ENCODE peak calls at places on chromosomes 16 and 17, in nine cellular contexts. One of them, this sample, is unnamed.

GRCh38 chr17:58083491-58084316 is 485 bp downstream of the DYNLL2 start:
- DNase-seq in skeletal muscle cell: no peak
- DNase-seq in NCI-H510A treated with DMSO at 0.1 percent for 48 hours: peak; percentile 33
- DNase-seq in heart left ventricle: peak; percentile 84
- DNase-seq in dorsolateral prefrontal cortex: peak; percentile 58
- DNase-seq in stomach: peak; percentile 64
- DNase-seq in mucosa of descending colon: peak; percentile 85
- DNase-seq in CD8-positive, alpha-beta memory T cell: peak; percentile 85
- DNase-seq in M059J: peak; percentile 60
- DNase-seq in this sample: peak; percentile 78

GRCh38 chr17:65589321-65589720 is 27.9 kb upstream of the AXIN2 start:
- DNase-seq in CD8-positive, alpha-beta memory T cell: no peak
- DNase-seq in mucosa of descending colon: no peak
- DNase-seq in dorsolateral prefrontal cortex: no peak
- DNase-seq in stomach: no peak
- DNase-seq in heart left ventricle: no peak
- DNase-seq in M059J: no peak
- DNase-seq in NCI-H510A treated with DMSO at 0.1 percent for 48 hours: no peak
- DNase-seq in skeletal muscle cell: no peak
- DNase-seq in this sample: no peak

GRCh38 chr17:17231621-17232302 is 5.2 kb downstream of the FLCN start:
- DNase-seq in heart left ventricle: no peak
- DNase-seq in mucosa of descending colon: no peak
- DNase-seq in M059J: no peak
- DNase-seq in CD8-positive, alpha-beta memory T cell: no peak
- DNase-seq in NCI-H510A treated with DMSO at 0.1 percent for 48 hours: no peak
- DNase-seq in dorsolateral prefrontal cortex: no peak
- DNase-seq in stomach: no peak
- DNase-seq in skeletal muscle cell: no peak
- DNase-seq in this sample: no peak

GRCh38 chr17:45287526-45288264 is 25.8 kb upstream of the SPATA32 start:
- DNase-seq in M059J: no peak
- DNase-seq in stomach: no peak
- DNase-seq in heart left ventricle: no peak
- DNase-seq in mucosa of descending colon: no peak
- DNase-seq in NCI-H510A treated with DMSO at 0.1 percent for 48 hours: peak; percentile 16
- DNase-seq in dorsolateral prefrontal cortex: no peak
- DNase-seq in skeletal muscle cell: no peak
- DNase-seq in CD8-positive, alpha-beta memory T cell: no peak
- DNase-seq in this sample: no peak

GRCh38 chr16:19210175-19210924 is 42.3 kb downstream of the SYT17 start:
- DNase-seq in CD8-positive, alpha-beta memory T cell: no peak
- DNase-seq in M059J: peak; percentile 66
- DNase-seq in skeletal muscle cell: no peak
- DNase-seq in dorsolateral prefrontal cortex: no peak
- DNase-seq in NCI-H510A treated with DMSO at 0.1 percent for 48 hours: no peak
- DNase-seq in mucosa of descending colon: no peak
- DNase-seq in stomach: peak; percentile 29
- DNase-seq in heart left ventricle: no peak
- DNase-seq in this sample: no peak

GRCh38 chr17:39835038-39835786 is 28.9 kb downstream of the IKZF3 start:
- DNase-seq in skeletal muscle cell: no peak
- DNase-seq in dorsolateral prefrontal cortex: no peak
- DNase-seq in CD8-positive, alpha-beta memory T cell: no peak
- DNase-seq in stomach: no peak
- DNase-seq in M059J: no peak
- DNase-seq in heart left ventricle: no peak
- DNase-seq in mucosa of descending colon: no peak
- DNase-seq in NCI-H510A treated with DMSO at 0.1 percent for 48 hours: no peak
- DNase-seq in this sample: no peak

GRCh38 chr17:11598274-11599221 is at the start of gene DNAH9:
- DNase-seq in dorsolateral prefrontal cortex: peak; percentile 93
- DNase-seq in CD8-positive, alpha-beta memory T cell: no peak
- DNase-seq in stomach: peak; percentile 98
- DNase-seq in skeletal muscle cell: peak; percentile 4
- DNase-seq in heart left ventricle: peak; percentile 98
- DNase-seq in NCI-H510A treated with DMSO at 0.1 percent for 48 hours: no peak
- DNase-seq in mucosa of descending colon: peak; percentile 96
- DNase-seq in M059J: peak; percentile 35
- DNase-seq in this sample: no peak

GRCh38 chr16:83925095-83925905 is 26.4 kb downstream of the MLYCD start:
- DNase-seq in skeletal muscle cell: no peak
- DNase-seq in mucosa of descending colon: peak; percentile 26
- DNase-seq in stomach: no peak
- DNase-seq in dorsolateral prefrontal cortex: no peak
- DNase-seq in heart left ventricle: peak; percentile 21
- DNase-seq in CD8-positive, alpha-beta memory T cell: no peak
- DNase-seq in NCI-H510A treated with DMSO at 0.1 percent for 48 hours: no peak
- DNase-seq in M059J: no peak
- DNase-seq in this sample: no peak

GRCh38 chr16:86885139-86885538 is 306.8 kb downstream of the FOXL1 start:
- DNase-seq in M059J: no peak
- DNase-seq in CD8-positive, alpha-beta memory T cell: no peak
- DNase-seq in stomach: no peak
- DNase-seq in dorsolateral prefrontal cortex: no peak
- DNase-seq in heart left ventricle: no peak
- DNase-seq in skeletal muscle cell: no peak
- DNase-seq in mucosa of descending colon: no peak
- DNase-seq in NCI-H510A treated with DMSO at 0.1 percent for 48 hours: no peak
- DNase-seq in this sample: no peak

GRCh38 chr16:14071576-14072271 is 605 bp downstream of the MRTFB start:
- DNase-seq in heart left ventricle: peak; percentile 69
- DNase-seq in dorsolateral prefrontal cortex: no peak
- DNase-seq in M059J: peak; percentile 32
- DNase-seq in mucosa of descending colon: peak; percentile 63
- DNase-seq in stomach: no peak
- DNase-seq in skeletal muscle cell: no peak
- DNase-seq in NCI-H510A treated with DMSO at 0.1 percent for 48 hours: no peak
- DNase-seq in CD8-positive, alpha-beta memory T cell: no peak
- DNase-seq in this sample: peak; percentile 6

GRCh38 chr17:78459696-78460095 is 81.2 kb downstream of the PGS1 start:
- DNase-seq in skeletal muscle cell: no peak
- DNase-seq in CD8-positive, alpha-beta memory T cell: no peak
- DNase-seq in dorsolateral prefrontal cortex: no peak
- DNase-seq in heart left ventricle: no peak
- DNase-seq in mucosa of descending colon: no peak
- DNase-seq in NCI-H510A treated with DMSO at 0.1 percent for 48 hours: no peak
- DNase-seq in M059J: no peak
- DNase-seq in stomach: no peak
- DNase-seq in this sample: no peak

GRCh38 chr17:6752068-6752909 is 3.6 kb upstream of the XAF1 start:
- DNase-seq in skeletal muscle cell: peak; percentile 99
- DNase-seq in dorsolateral prefrontal cortex: no peak
- DNase-seq in M059J: peak; percentile 99
- DNase-seq in NCI-H510A treated with DMSO at 0.1 percent for 48 hours: no peak
- DNase-seq in heart left ventricle: peak; percentile 43
- DNase-seq in CD8-positive, alpha-beta memory T cell: no peak
- DNase-seq in stomach: no peak
- DNase-seq in mucosa of descending colon: no peak
- DNase-seq in this sample: peak; percentile 97